ENCODE peak calls at places on chromosomes 13 and 19, in four cellular contexts. P, A, T and I are unnamed samples.

GRCh38 chr13:98834254-98834960 is 81.9 kb upstream of the SLC15A1 start:
- DNase-seq in A (no peak), P (no peak), T (no peak), I (no peak)

GRCh38 chr13:95898256-95898655 is 154.9 kb downstream of the UGGT2 start:
- DNase-seq in P (no peak), T (no peak), A (no peak), I (no peak)

GRCh38 chr13:84479656-84480055 is 597.4 kb upstream of the SLITRK1 start:
- DNase-seq in P (no peak), T (no peak), A (no peak), I (no peak)

GRCh38 chr13:40666905-40667621 is 622 bp upstream of the FOXO1 start:
- DNase-seq in P (no peak), A (no peak), T (peak), I (no peak)

GRCh38 chr13:20772401-20773131 is 1.2 kb downstream of the EEF1AKMT1 start:
- DNase-seq in P (peak), A (no peak), T (no peak), I (no peak)

GRCh38 chr13:45282994-45283393 is 58.0 kb downstream of the TPT1 start:
- DNase-seq in T (no peak), A (no peak), P (no peak), I (no peak)

GRCh38 chr13:103328899-103329298 is 262.7 kb upstream of the SLC10A2 start:
- DNase-seq in A (no peak), P (no peak), T (no peak), I (no peak)

GRCh38 chr19:41447732-41448332 is 4.9 kb downstream of the ERICH4 start:
- DNase-seq in A (no peak), T (no peak), P (no peak), I (no peak)

GRCh38 chr13:99403458-99403971 is 96.3 kb upstream of the GPR183 start:
- DNase-seq in A (no peak), P (no peak), T (no peak), I (no peak)

GRCh38 chr13:101626925-101627555 is 174.6 kb downstream of the ITGBL1 start:
- DNase-seq in P (no peak), T (no peak), A (peak), I (no peak)

GRCh38 chr19:10334340-10335148 is 1.2 kb upstream of the RAVER1 start:
- DNase-seq in T (peak), P (peak), A (no peak), I (peak)

GRCh38 chr19:46731007-46731501 is 14.1 kb upstream of the PRKD2 start:
- DNase-seq in A (no peak), P (peak), T (peak), I (no peak)

GRCh38 chr19:41860419-41861097 is 503 bp downstream of the RPS19 start:
- DNase-seq in T (peak), A (no peak), P (no peak), I (no peak)

GRCh38 chr19:49597703-49597974 is 6.7 kb downstream of the PRR12 start:
- DNase-seq in A (no peak), T (no peak), P (no peak), I (no peak)

GRCh38 chr13:39023316-39023715 is 14.6 kb downstream of the PROSER1 start:
- DNase-seq in T (no peak), A (no peak), P (peak), I (no peak)

GRCh38 chr19:14248578-14249011 is 42.6 kb upstream of the ADGRL1 start:
- DNase-seq in T (peak), A (no peak), P (no peak), I (no peak)

GRCh38 chr13:113647351-113648217 is 10.4 kb downstream of the ATP4B start:
- DNase-seq in T (peak), P (no peak), A (no peak), I (peak)

GRCh38 chr13:106573279-106573831 is 5.4 kb upstream of the ARGLU1 start:
- DNase-seq in A (no peak), P (peak), T (no peak), I (no peak)

GRCh38 chr13:105403065-105403464 is 1132.4 kb downstream of the EFNB2 start:
- DNase-seq in T (no peak), P (no peak), A (no peak), I (no peak)

GRCh38 chr19:29855771-29856510 is 44.1 kb downstream of the CCNE1 start:
- DNase-seq in A (no peak), P (no peak), T (no peak), I (no peak)

GRCh38 chr13:28655566-28655965 is 3.4 kb upstream of the POMP start:
- DNase-seq in P (peak), A (no peak), T (no peak), I (no peak)

GRCh38 chr13:73767747-73768315 is 366.4 kb downstream of the KLF12 start:
- DNase-seq in P (no peak), T (no peak), A (no peak), I (no peak)

GRCh38 chr13:112775791-112776279 is 86.0 kb downstream of the ATP11A start:
- DNase-seq in A (no peak), T (no peak), P (no peak), I (no peak)

GRCh38 chr13:102586615-102587014 is 10.2 kb upstream of the TPP2 start:
- DNase-seq in A (no peak), T (no peak), P (no peak), I (no peak)

GRCh38 chr13:63843766-63844699 is 2428.4 kb upstream of the PCDH20 start:
- DNase-seq in P (no peak), A (no peak), T (no peak), I (no peak)

GRCh38 chr13:42970824-42971669 is 21.0 kb downstream of the EPSTI1 start:
- DNase-seq in A (no peak), T (no peak), P (no peak), I (no peak)

GRCh38 chr13:50080158-50080855 is 65.1 kb downstream of the KCNRG start:
- DNase-seq in T (peak), A (peak), P (no peak), I (no peak)

GRCh38 chr19:40335855-40336700 is 12.1 kb downstream of the C19orf47 start:
- DNase-seq in A (no peak), T (no peak), P (no peak), I (no peak)

GRCh38 chr19:40529093-40529954 is 47.3 kb upstream of the SHKBP1 start:
- DNase-seq in A (peak), P (no peak), T (peak), I (peak)

GRCh38 chr13:110528911-110529310 is 32.6 kb downstream of the RAB20 start:
- DNase-seq in P (no peak), T (no peak), A (no peak), I (no peak)

GRCh38 chr13:108595416-108596257 is 33.8 kb upstream of the MYO16 start:
- DNase-seq in A (no peak), P (no peak), T (no peak), I (no peak)

GRCh38 chr19:483332-484072 is 12.8 kb upstream of the MADCAM1 start:
- DNase-seq in T (peak), P (no peak), A (no peak), I (no peak)

GRCh38 chr19:38841787-38842438 is 7.9 kb downstream of the HNRNPL start:
- DNase-seq in P (no peak), A (no peak), T (no peak), I (no peak)

GRCh38 chr19:53394522-53394973 is 401 bp upstream of the ZNF765 start:
- DNase-seq in A (no peak), P (no peak), T (peak), I (no peak)

GRCh38 chr19:50344661-50345318 is 15.6 kb upstream of the KCNC3 start:
- DNase-seq in A (peak), T (no peak), P (no peak), I (no peak)

GRCh38 chr19:47745010-47745901 is at the start of gene NOP53:
- DNase-seq in A (peak), P (peak), T (peak), I (peak)
- TF ChIP-seq CTCF in A (no peak), P (no peak), T (no peak), I (no peak)

DNA sequence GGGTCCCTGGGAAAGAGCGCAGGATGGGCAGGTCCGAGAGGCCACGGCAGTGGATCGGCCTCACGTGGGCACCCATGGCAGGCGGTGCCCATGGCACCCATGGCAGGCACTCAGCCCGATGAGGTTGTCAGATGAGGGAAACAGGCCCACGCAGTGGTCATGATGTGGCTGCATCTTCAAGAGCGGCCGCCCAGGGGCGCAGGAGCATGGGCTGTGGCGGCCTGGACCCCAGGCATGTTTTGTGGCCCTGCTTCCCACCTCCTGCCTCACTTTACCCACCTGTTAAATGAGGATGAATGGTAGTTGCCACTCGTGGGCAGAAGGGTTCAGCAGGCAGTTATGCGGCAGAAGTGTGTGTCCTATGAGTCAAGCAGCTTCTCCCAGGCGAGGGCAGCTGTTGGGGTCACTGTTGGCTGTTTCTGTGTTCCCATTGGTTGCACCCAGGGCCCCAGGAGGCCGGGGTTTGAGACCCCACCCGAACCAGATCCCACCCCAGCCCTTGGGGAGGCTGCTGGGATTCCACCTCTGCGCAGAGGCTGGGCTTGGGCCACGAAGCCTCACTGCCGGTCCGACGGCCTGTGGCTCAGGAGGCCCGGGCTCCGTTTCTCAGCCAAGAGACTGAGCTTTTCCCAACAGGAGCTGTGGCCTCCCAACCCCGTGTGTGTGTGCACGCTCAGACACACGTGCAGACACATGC is 30.0 kb downstream of the CSNK1G2 start:
- DNase-seq in P (no peak), T (no peak), A (no peak), I (no peak)
- H3K4me3 ChIP-seq in P (no peak), T (no peak), A (no peak), I (no peak)

GRCh38 chr19:47848425-47848824 is 10.6 kb upstream of the TPRX2 start:
- DNase-seq in T (no peak), P (no peak), A (no peak), I (no peak)

GRCh38 chr19:47854459-47854858 is 4.6 kb upstream of the TPRX2 start:
- DNase-seq in P (no peak), T (no peak), A (no peak), I (no peak)

GRCh38 chr19:47853003-47853402 is 6.0 kb upstream of the TPRX2 start:
- DNase-seq in T (no peak), A (no peak), P (no peak), I (no peak)

GRCh38 chr19:47848871-47849473 is 10.1 kb upstream of the TPRX2 start:
- DNase-seq in T (no peak), P (no peak), A (no peak), I (no peak)
- TF ChIP-seq CTCF in T (peak), P (peak), A (peak), I (no peak)

DNA sequence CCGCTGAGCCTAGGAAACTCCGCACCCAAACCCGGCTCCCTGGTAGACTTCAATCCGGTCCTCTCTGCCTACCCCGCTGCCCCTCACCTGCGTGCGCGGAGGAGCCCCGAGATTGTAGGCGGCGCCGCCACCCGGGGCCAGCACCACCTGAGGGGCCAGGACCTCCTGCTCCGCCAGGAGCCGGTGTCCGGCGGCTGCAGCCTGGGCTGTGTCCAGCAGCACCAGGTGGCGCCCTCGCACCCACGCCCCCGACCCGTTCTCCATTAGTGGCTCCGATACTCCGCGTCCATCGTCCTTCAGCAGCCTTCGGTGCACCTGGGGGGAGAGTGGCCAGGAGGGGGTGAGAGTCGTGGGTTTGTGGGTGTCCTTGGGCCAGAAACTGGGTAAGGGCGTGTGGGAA is 18.5 kb downstream of the MAN2B1 start:
- DNase-seq in P (no peak), T (no peak), A (no peak), I (no peak)
- H3K4me3 ChIP-seq in P (no peak), T (peak), A (no peak), I (no peak)

GRCh38 chr19:35775298-35776101 is at the start of gene ARHGAP33:
- DNase-seq in P (peak), A (peak), T (peak), I (peak)
- TF ChIP-seq CTCF in P (no peak), A (no peak), T (no peak), I (no peak)

GRCh38 chr13:48233097-48233885 is at the start of gene ITM2B:
- DNase-seq in A (peak), T (peak), P (no peak), I (no peak)

GRCh38 chr13:48235814-48236135 is 2.8 kb downstream of the ITM2B start:
- DNase-seq in P (no peak), T (no peak), A (no peak), I (no peak)

GRCh38 chr13:48233886-48234488 is 981 bp downstream of the ITM2B start:
- DNase-seq in A (no peak), P (no peak), T (no peak), I (no peak)

GRCh38 chr13:48235100-48235813 is 2.3 kb downstream of the ITM2B start:
- DNase-seq in P (no peak), T (peak), A (peak), I (no peak)

GRCh38 chr13:48234652-48235099 is 1.7 kb downstream of the ITM2B start:
- DNase-seq in T (no peak), P (no peak), A (no peak), I (no peak)
- H3K4me3 ChIP-seq in T (peak), P (peak), A (no peak), I (peak)

GRCh38 chr19:45161715-45162463 is 1.1 kb upstream of the NKPD1 start:
- DNase-seq in P (no peak), T (no peak), A (peak), I (no peak)
- TF ChIP-seq CTCF in P (peak), T (peak), A (peak), I (peak)

GRCh38 chr19:17605761-17606745 is 50.6 kb downstream of the COLGALT1 start:
- DNase-seq in T (peak), A (peak), P (no peak), I (peak)

GRCh38 chr19:17605117-17605516 is 49.7 kb downstream of the COLGALT1 start:
- DNase-seq in A (no peak), P (no peak), T (no peak), I (no peak)

GRCh38 chr19:17607936-17608335 is 52.5 kb downstream of the COLGALT1 start:
- DNase-seq in A (no peak), T (no peak), P (no peak), I (no peak)

GRCh38 chr19:17604372-17605025 is 49.0 kb downstream of the COLGALT1 start:
- DNase-seq in P (no peak), T (no peak), A (no peak), I (no peak)

DNA sequence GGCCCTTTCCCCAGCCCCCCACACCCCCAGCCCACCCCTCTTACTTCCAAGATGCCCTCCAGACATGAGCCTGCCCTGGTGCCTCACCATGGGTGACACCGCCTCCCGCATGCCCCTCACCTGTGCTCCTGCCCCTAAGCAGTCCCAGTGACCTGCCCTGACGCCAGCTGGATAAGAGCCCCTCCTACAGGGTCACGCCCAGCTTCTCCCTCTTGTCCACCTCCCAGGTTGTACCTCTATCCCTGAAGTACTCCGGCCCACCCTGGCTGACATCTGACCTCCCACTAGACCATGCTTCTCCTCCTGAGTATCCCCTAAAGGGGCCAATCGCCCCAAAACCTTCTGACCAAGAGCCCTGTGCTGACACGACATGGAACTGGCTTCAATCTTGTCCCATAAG is 51.3 kb downstream of the COLGALT1 start:
- DNase-seq in A (no peak), T (no peak), P (no peak), I (no peak)
- H3K4me3 ChIP-seq in A (peak), T (peak), P (no peak), I (peak)